ENCODE peak calls at places on chromosome 5, in nine cellular contexts. One of them, this sample, is unnamed.
A peak's percentile ranks its signal among the peaks of the same experiment; 100 is the strongest.

GRCh38 chr5:157267766-157268480 is 2.0 kb downstream of the CYFIP2 start:
- DNase-seq in cardiac muscle cell: no peak
- DNase-seq in NCI-H446 treated with DMSO at 0.1 percent for 48 hours: no peak
- DNase-seq in astrocyte: no peak
- DNase-seq in GM20000: no peak
- DNase-seq in cerebellar cortex: peak; percentile 69
- DNase-seq in psoas muscle: no peak
- DNase-seq in T47D: peak; percentile 58
- DNase-seq in stimulated activated CD8-positive, alpha-beta memory T cell treated with anti-CD3 and anti-CD28 coated beads, Interleukin-2, amount 100 ng/mL, for 48 hours: no peak
- DNase-seq in this sample: peak; percentile 60

GRCh38 chr5:54517174-54517511 is 416 bp upstream of the SNX18 start:
- DNase-seq in cardiac muscle cell: no peak
- DNase-seq in NCI-H446 treated with DMSO at 0.1 percent for 48 hours: no peak
- DNase-seq in astrocyte: no peak
- DNase-seq in GM20000: no peak
- DNase-seq in cerebellar cortex: peak; percentile 82
- DNase-seq in psoas muscle: no peak
- DNase-seq in T47D: peak; percentile 74
- DNase-seq in stimulated activated CD8-positive, alpha-beta memory T cell treated with anti-CD3 and anti-CD28 coated beads, Interleukin-2, amount 100 ng/mL, for 48 hours: no peak
- DNase-seq in this sample: no peak

GRCh38 chr5:57501414-57502321 is 19.1 kb upstream of the ACTBL2 start:
- DNase-seq in cardiac muscle cell: peak; percentile 48
- DNase-seq in NCI-H446 treated with DMSO at 0.1 percent for 48 hours: peak; percentile 14
- DNase-seq in astrocyte: no peak
- DNase-seq in GM20000: no peak
- DNase-seq in cerebellar cortex: no peak
- DNase-seq in psoas muscle: no peak
- DNase-seq in T47D: no peak
- DNase-seq in stimulated activated CD8-positive, alpha-beta memory T cell treated with anti-CD3 and anti-CD28 coated beads, Interleukin-2, amount 100 ng/mL, for 48 hours: no peak
- DNase-seq in this sample: no peak

GRCh38 chr5:88671408-88671807 is 211.6 kb downstream of the MEF2C start:
- DNase-seq in cardiac muscle cell: no peak
- DNase-seq in NCI-H446 treated with DMSO at 0.1 percent for 48 hours: no peak
- DNase-seq in astrocyte: no peak
- DNase-seq in GM20000: no peak
- DNase-seq in cerebellar cortex: no peak
- DNase-seq in psoas muscle: no peak
- DNase-seq in T47D: no peak
- DNase-seq in stimulated activated CD8-positive, alpha-beta memory T cell treated with anti-CD3 and anti-CD28 coated beads, Interleukin-2, amount 100 ng/mL, for 48 hours: no peak
- DNase-seq in this sample: no peak

GRCh38 chr5:177470759-177471536 is 2.5 kb downstream of the DBN1 start:
- DNase-seq in cardiac muscle cell: no peak
- DNase-seq in NCI-H446 treated with DMSO at 0.1 percent for 48 hours: no peak
- DNase-seq in astrocyte: peak; percentile 51
- DNase-seq in GM20000: no peak
- DNase-seq in cerebellar cortex: no peak
- DNase-seq in psoas muscle: no peak
- DNase-seq in T47D: no peak
- DNase-seq in stimulated activated CD8-positive, alpha-beta memory T cell treated with anti-CD3 and anti-CD28 coated beads, Interleukin-2, amount 100 ng/mL, for 48 hours: no peak
- DNase-seq in this sample: no peak

GRCh38 chr5:126003309-126003708 is 419.9 kb upstream of the GRAMD2B start:
- DNase-seq in cardiac muscle cell: peak; percentile 94
- DNase-seq in NCI-H446 treated with DMSO at 0.1 percent for 48 hours: peak; percentile 91
- DNase-seq in astrocyte: peak; percentile 95
- DNase-seq in GM20000: no peak
- DNase-seq in cerebellar cortex: peak; percentile 32
- DNase-seq in psoas muscle: no peak
- DNase-seq in T47D: no peak
- DNase-seq in stimulated activated CD8-positive, alpha-beta memory T cell treated with anti-CD3 and anti-CD28 coated beads, Interleukin-2, amount 100 ng/mL, for 48 hours: no peak
- DNase-seq in this sample: no peak

GRCh38 chr5:53095931-53096525 is 13.5 kb downstream of the MOCS2 start:
- DNase-seq in cardiac muscle cell: peak; percentile 81
- DNase-seq in NCI-H446 treated with DMSO at 0.1 percent for 48 hours: no peak
- DNase-seq in astrocyte: no peak
- DNase-seq in GM20000: peak; percentile 38
- DNase-seq in cerebellar cortex: peak; percentile 67
- DNase-seq in psoas muscle: peak; percentile 24
- DNase-seq in T47D: peak; percentile 39
- DNase-seq in stimulated activated CD8-positive, alpha-beta memory T cell treated with anti-CD3 and anti-CD28 coated beads, Interleukin-2, amount 100 ng/mL, for 48 hours: peak; percentile 19
- DNase-seq in this sample: peak; percentile 79

GRCh38 chr5:54470191-54470590 is 14.7 kb downstream of the HSPB3 start:
- DNase-seq in cardiac muscle cell: peak; percentile 47
- DNase-seq in NCI-H446 treated with DMSO at 0.1 percent for 48 hours: no peak
- DNase-seq in astrocyte: peak; percentile 44
- DNase-seq in GM20000: no peak
- DNase-seq in cerebellar cortex: no peak
- DNase-seq in psoas muscle: no peak
- DNase-seq in T47D: no peak
- DNase-seq in stimulated activated CD8-positive, alpha-beta memory T cell treated with anti-CD3 and anti-CD28 coated beads, Interleukin-2, amount 100 ng/mL, for 48 hours: no peak
- DNase-seq in this sample: no peak

GRCh38 chr5:127027539-127027938 is 2.8 kb downstream of the MARCHF3 start:
- DNase-seq in cardiac muscle cell: no peak
- DNase-seq in NCI-H446 treated with DMSO at 0.1 percent for 48 hours: no peak
- DNase-seq in astrocyte: no peak
- DNase-seq in GM20000: no peak
- DNase-seq in cerebellar cortex: no peak
- DNase-seq in psoas muscle: no peak
- DNase-seq in T47D: no peak
- DNase-seq in stimulated activated CD8-positive, alpha-beta memory T cell treated with anti-CD3 and anti-CD28 coated beads, Interleukin-2, amount 100 ng/mL, for 48 hours: no peak
- DNase-seq in this sample: no peak

GRCh38 chr5:157106668-157107461 is 2.0 kb downstream of the HAVCR2 start:
- DNase-seq in cardiac muscle cell: no peak
- DNase-seq in NCI-H446 treated with DMSO at 0.1 percent for 48 hours: no peak
- DNase-seq in astrocyte: peak; percentile 5
- DNase-seq in GM20000: peak; percentile 35
- DNase-seq in cerebellar cortex: no peak
- DNase-seq in psoas muscle: peak; percentile 33
- DNase-seq in T47D: no peak
- DNase-seq in stimulated activated CD8-positive, alpha-beta memory T cell treated with anti-CD3 and anti-CD28 coated beads, Interleukin-2, amount 100 ng/mL, for 48 hours: peak; percentile 37
- DNase-seq in this sample: no peak

GRCh38 chr5:151886741-151887261 is 37.9 kb downstream of the GLRA1 start:
- DNase-seq in cardiac muscle cell: no peak
- DNase-seq in NCI-H446 treated with DMSO at 0.1 percent for 48 hours: peak; percentile 60
- DNase-seq in astrocyte: no peak
- DNase-seq in GM20000: no peak
- DNase-seq in cerebellar cortex: peak; percentile 29
- DNase-seq in psoas muscle: no peak
- DNase-seq in T47D: no peak
- DNase-seq in stimulated activated CD8-positive, alpha-beta memory T cell treated with anti-CD3 and anti-CD28 coated beads, Interleukin-2, amount 100 ng/mL, for 48 hours: no peak
- DNase-seq in this sample: no peak

GRCh38 chr5:172123269-172123692 is 64.7 kb downstream of the STK10 start:
- DNase-seq in cardiac muscle cell: peak; percentile 86
- DNase-seq in NCI-H446 treated with DMSO at 0.1 percent for 48 hours: peak; percentile 44
- DNase-seq in astrocyte: peak; percentile 47
- DNase-seq in GM20000: no peak
- DNase-seq in cerebellar cortex: peak; percentile 86
- DNase-seq in psoas muscle: peak; percentile 59
- DNase-seq in T47D: no peak
- DNase-seq in stimulated activated CD8-positive, alpha-beta memory T cell treated with anti-CD3 and anti-CD28 coated beads, Interleukin-2, amount 100 ng/mL, for 48 hours: no peak
- DNase-seq in this sample: no peak

GRCh38 chr5:57937501-57937900 is 454.9 kb upstream of the ACTBL2 start:
- DNase-seq in cardiac muscle cell: no peak
- DNase-seq in NCI-H446 treated with DMSO at 0.1 percent for 48 hours: peak; percentile 11
- DNase-seq in astrocyte: peak; percentile 10
- DNase-seq in GM20000: no peak
- DNase-seq in cerebellar cortex: no peak
- DNase-seq in psoas muscle: no peak
- DNase-seq in T47D: no peak
- DNase-seq in stimulated activated CD8-positive, alpha-beta memory T cell treated with anti-CD3 and anti-CD28 coated beads, Interleukin-2, amount 100 ng/mL, for 48 hours: no peak
- DNase-seq in this sample: no peak

GRCh38 chr5:149596712-149597111 is 15.4 kb downstream of the ARHGEF37 start:
- DNase-seq in cardiac muscle cell: no peak
- DNase-seq in NCI-H446 treated with DMSO at 0.1 percent for 48 hours: no peak
- DNase-seq in astrocyte: no peak
- DNase-seq in GM20000: no peak
- DNase-seq in cerebellar cortex: peak; percentile 88
- DNase-seq in psoas muscle: no peak
- DNase-seq in T47D: no peak
- DNase-seq in stimulated activated CD8-positive, alpha-beta memory T cell treated with anti-CD3 and anti-CD28 coated beads, Interleukin-2, amount 100 ng/mL, for 48 hours: no peak
- DNase-seq in this sample: no peak

GRCh38 chr5:88830567-88830966 is 52.4 kb downstream of the MEF2C start:
- DNase-seq in cardiac muscle cell: no peak
- DNase-seq in NCI-H446 treated with DMSO at 0.1 percent for 48 hours: no peak
- DNase-seq in astrocyte: peak; percentile 23
- DNase-seq in GM20000: no peak
- DNase-seq in cerebellar cortex: no peak
- DNase-seq in psoas muscle: no peak
- DNase-seq in T47D: no peak
- DNase-seq in stimulated activated CD8-positive, alpha-beta memory T cell treated with anti-CD3 and anti-CD28 coated beads, Interleukin-2, amount 100 ng/mL, for 48 hours: no peak
- DNase-seq in this sample: peak; percentile 37

GRCh38 chr5:176533390-176533789 is 3.8 kb downstream of the RNF44 start:
- DNase-seq in cardiac muscle cell: no peak
- DNase-seq in NCI-H446 treated with DMSO at 0.1 percent for 48 hours: no peak
- DNase-seq in astrocyte: no peak
- DNase-seq in GM20000: no peak
- DNase-seq in cerebellar cortex: no peak
- DNase-seq in psoas muscle: no peak
- DNase-seq in T47D: no peak
- DNase-seq in stimulated activated CD8-positive, alpha-beta memory T cell treated with anti-CD3 and anti-CD28 coated beads, Interleukin-2, amount 100 ng/mL, for 48 hours: no peak
- DNase-seq in this sample: peak; percentile 23

GRCh38 chr5:1190296-1190695 is 11.1 kb upstream of the SLC6A19 start:
- DNase-seq in cardiac muscle cell: no peak
- DNase-seq in NCI-H446 treated with DMSO at 0.1 percent for 48 hours: no peak
- DNase-seq in astrocyte: no peak
- DNase-seq in GM20000: no peak
- DNase-seq in cerebellar cortex: no peak
- DNase-seq in psoas muscle: no peak
- DNase-seq in T47D: no peak
- DNase-seq in stimulated activated CD8-positive, alpha-beta memory T cell treated with anti-CD3 and anti-CD28 coated beads, Interleukin-2, amount 100 ng/mL, for 48 hours: no peak
- DNase-seq in this sample: no peak

This sample was measured in NAMALWA.